ENCODE peak calls at places on chromosomes 12 and 14, in four cellular contexts. I is HepG2, P is stomach, B is suprapubic skin. H is an unnamed sample.

GRCh38 chr12:124684971-124685688 is 117.7 kb upstream of the NCOR2 start:
- DNase-seq in I (no peak), P (no peak), B (no peak), H (no peak)

GRCh38 chr14:53381879-53382278 is 228.8 kb upstream of the DDHD1 start:
- DNase-seq in I (no peak), P (no peak), B (no peak), H (no peak)

GRCh38 chr14:102554835-102555819 is 37.3 kb upstream of the RCOR1 start:
- DNase-seq in I (no peak), P (peak; percentile 53), B (no peak), H (no peak)

GRCh38 chr14:86654558-86655184 is 1124.7 kb downstream of the FLRT2 start:
- DNase-seq in I (peak; percentile 34), P (peak; percentile 80), B (no peak), H (no peak)

GRCh38 chr12:130764475-130765185 is 48.5 kb upstream of the RIMBP2 start:
- DNase-seq in I (no peak), P (no peak), B (no peak), H (no peak)

GRCh38 chr14:97946291-97946690 is 1149.1 kb downstream of the VRK1 start:
- DNase-seq in I (no peak), P (no peak), B (no peak), H (no peak)

GRCh38 chr14:73221945-73222344 is 15.4 kb upstream of the PAPLN start:
- DNase-seq in I (no peak), P (no peak), B (no peak), H (no peak)

GRCh38 chr14:99522934-99523660 is 41.9 kb downstream of the CCNK start:
- DNase-seq in I (no peak), P (no peak), B (no peak), H (no peak)

GRCh38 chr12:24977711-24978110 is 28.8 kb upstream of the BCAT1 start:
- DNase-seq in I (no peak), P (no peak), B (no peak), H (no peak)

GRCh38 chr14:54478621-54479215 is 10.1 kb downstream of the GMFB start:
- DNase-seq in I (no peak), P (no peak), B (no peak), H (no peak)

GRCh38 chr14:23160924-23161522 is 22.4 kb downstream of the SLC7A8 start:
- DNase-seq in I (no peak), P (peak; percentile 59), B (peak; percentile 68), H (peak; percentile 65)

GRCh38 chr12:57342207-57342691 is 88.6 kb downstream of the R3HDM2 start:
- DNase-seq in I (no peak), P (no peak), B (no peak), H (no peak)

GRCh38 chr12:88393017-88393767 is 187.1 kb downstream of the KITLG start:
- DNase-seq in I (peak; percentile 41), P (no peak), B (no peak), H (no peak)

GRCh38 chr12:107169200-107169599 is 75.9 kb upstream of the CRY1 start:
- DNase-seq in I (no peak), P (no peak), B (no peak), H (no peak)

GRCh38 chr12:81610955-81611889 is 147.9 kb downstream of the PPFIA2 start:
- DNase-seq in I (peak; percentile 28), P (no peak), B (no peak), H (no peak)

GRCh38 chr12:48027183-48028002 is 23.1 kb upstream of the COL2A1 start:
- DNase-seq in I (no peak), P (no peak), B (no peak), H (no peak)

GRCh38 chr14:65696801-65697200 is 284.3 kb downstream of the FUT8 start:
- DNase-seq in I (no peak), P (no peak), B (no peak), H (no peak)

GRCh38 chr12:51822956-51823355 is 25.6 kb downstream of the FIGNL2 start:
- DNase-seq in I (no peak), P (no peak), B (no peak), H (no peak)

GRCh38 chr12:9331218-9331626 is 123.0 kb upstream of the PZP start:
- DNase-seq in I (peak; percentile 44), P (peak; percentile 78), B (no peak), H (peak; percentile 39)

GRCh38 chr14:61179776-61180398 is 101.3 kb downstream of the TMEM30B start:
- DNase-seq in I (no peak), P (no peak), B (no peak), H (no peak)

GRCh38 chr12:49543914-49544815 is 5.3 kb downstream of the KCNH3 start:
- DNase-seq in I (no peak), P (no peak), B (no peak), H (no peak)

GRCh38 chr12:83472772-83473171 is 786.1 kb downstream of the TMTC2 start:
- DNase-seq in I (no peak), P (no peak), B (no peak), H (no peak)

GRCh38 chr12:124240493-124240892 is 54.4 kb upstream of the RFLNA start:
- DNase-seq in I (no peak), P (no peak), B (no peak), H (no peak)

GRCh38 chr12:2652011-2652400 is 142.8 kb upstream of the FKBP4 start:
- DNase-seq in I (no peak), P (no peak), B (no peak), H (no peak)

GRCh38 chr14:95466506-95466905 is 49.9 kb downstream of the SYNE3 start:
- DNase-seq in I (no peak), P (no peak), B (no peak), H (no peak)

GRCh38 chr12:79156846-79157463 is 292.4 kb downstream of the SYT1 start:
- DNase-seq in I (no peak), P (no peak), B (no peak), H (no peak)

GRCh38 chr12:124673881-124674617 is 106.6 kb upstream of the NCOR2 start:
- DNase-seq in I (no peak), P (no peak), B (no peak), H (no peak)

GRCh38 chr12:5213990-5214389 is 170.3 kb downstream of the KCNA5 start:
- DNase-seq in I (peak; percentile 14), P (no peak), B (no peak), H (no peak)

GRCh38 chr12:148676-149416 is 65.1 kb downstream of the SLC6A12 start:
- DNase-seq in I (no peak), P (no peak), B (no peak), H (no peak)

GRCh38 chr14:78606111-78606510 is 435.9 kb downstream of the NRXN3 start:
- DNase-seq in I (no peak), P (no peak), B (no peak), H (no peak)

GRCh38 chr12:57810450-57810849 is 8.1 kb downstream of the AVIL start:
- DNase-seq in I (no peak), P (no peak), B (no peak), H (no peak)

GRCh38 chr14:105897725-105898113 is 371.3 kb downstream of the TMEM121 start:
- DNase-seq in I (no peak), P (no peak), B (no peak), H (no peak)

GRCh38 chr12:76455582-76456345 is 103.8 kb downstream of the OSBPL8 start:
- DNase-seq in I (peak; percentile 62), P (no peak), B (no peak), H (no peak)

GRCh38 chr12:52052471-52053186 is 1.4 kb downstream of the NR4A1 start:
- DNase-seq in I (no peak), P (peak; percentile 77), B (no peak), H (peak; percentile 65)

GRCh38 chr12:130396667-130397066 is 59.0 kb downstream of the PIWIL1 start:
- DNase-seq in I (no peak), P (no peak), B (no peak), H (no peak)

GRCh38 chr14:24443053-24443683 is 592 bp upstream of the SDR39U1 start:
- DNase-seq in I (no peak), P (no peak), B (no peak), H (no peak)
- TF ChIP-seq POLR2A in I (no peak), P (no peak), B (no peak), H (no peak)

GRCh38 chr12:12247584-12247983 is 19.3 kb downstream of the LRP6 start:
- DNase-seq in I (no peak), P (no peak), B (no peak), H (no peak)
- H3K4me1 ChIP-seq in I (peaks cover 40% of the 10 kb centered on the region), P (no peaks in the 10 kb centered on the region), B (no peaks in the 10 kb centered on the region), H (no peaks in the 10 kb centered on the region)

DNA sequence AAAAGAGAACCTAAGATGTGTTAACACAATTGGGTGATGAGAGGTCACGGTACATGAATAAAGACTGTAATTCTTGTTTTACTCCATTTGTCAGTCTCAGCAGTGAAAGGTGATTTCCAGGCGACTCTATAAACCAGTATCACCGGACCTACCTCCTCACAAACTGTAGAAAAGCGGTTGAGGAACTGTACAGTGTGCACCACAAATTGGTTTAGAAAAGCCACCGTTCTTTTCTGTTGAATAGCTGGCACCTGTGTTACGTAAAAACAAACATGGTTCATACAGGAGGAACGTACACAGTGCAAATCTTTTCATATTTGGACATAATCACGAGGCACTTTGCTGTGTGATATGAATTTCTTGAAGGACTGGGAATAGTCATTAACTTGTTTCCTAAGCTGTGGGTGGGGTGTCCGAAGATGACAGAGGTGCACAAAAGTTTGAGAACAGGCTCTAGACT is 665 bp downstream of the WASHC3 start:
- DNase-seq in I (peak; percentile 12), P (no peak), B (no peak), H (no peak)
- TF ChIP-seq POLR2A in I (no peak), P (no peak), B (no peak), H (no peak)

GRCh38 chr12:65891987-65892481 is 67.8 kb downstream of the HMGA2 start:
- DNase-seq in I (no peak), P (peak; percentile 55), B (peak; percentile 91), H (peak; percentile 56)
- H3K4me1 ChIP-seq in I (peaks cover 91% of the 10 kb centered on the region), P (peaks cover 30% of the 10 kb centered on the region), B (peaks cover 21% of the 10 kb centered on the region), H (peaks cover 7% of the 10 kb centered on the region)

DNA sequence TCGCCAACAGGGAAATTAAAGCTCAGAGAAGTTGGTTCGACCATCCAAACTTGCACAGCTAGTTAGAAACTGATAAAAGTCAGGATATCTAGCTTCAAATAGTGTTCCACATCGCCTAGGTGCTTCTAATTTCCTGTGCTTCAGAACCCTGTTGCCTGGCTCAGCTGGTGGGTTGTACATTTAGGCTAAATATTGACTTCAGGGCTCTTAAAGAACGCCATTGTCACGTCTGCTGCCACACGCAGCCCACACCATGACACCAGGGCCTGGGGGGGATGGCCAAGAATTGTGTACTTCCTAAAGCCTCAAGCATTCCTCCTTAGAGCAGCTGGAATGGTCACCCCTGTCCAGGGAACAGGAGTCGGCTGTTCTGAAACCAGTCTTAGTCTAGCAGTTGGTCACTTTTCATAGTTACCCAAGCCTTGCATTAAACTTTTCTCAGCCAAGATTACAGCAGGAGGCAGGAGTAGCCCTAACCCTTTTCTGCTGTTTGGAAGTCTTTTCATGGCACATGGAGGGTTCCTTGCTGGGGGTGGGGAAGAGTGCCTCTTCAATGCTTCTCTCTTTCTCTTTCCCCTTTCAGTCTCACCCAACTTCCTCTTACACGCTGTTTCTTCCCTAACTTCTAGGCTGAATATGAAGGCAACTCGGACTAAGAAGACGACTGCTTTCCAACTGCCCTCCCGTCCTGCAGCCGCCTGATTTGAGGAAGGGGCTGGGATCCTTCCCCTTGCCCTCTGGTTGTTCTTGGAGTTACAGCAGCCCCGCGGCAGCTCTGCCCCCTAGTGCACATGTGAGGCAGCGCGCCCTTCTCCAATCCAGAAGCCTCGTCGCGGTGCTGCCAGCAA is 17.1 kb downstream of the FOS start:
- DNase-seq in I (no peak), P (peak; percentile 87), B (peak; percentile 92), H (peak; percentile 87)
- TF ChIP-seq POLR2A in I (no peak), P (no peak), B (peak; percentile 19), H (peak; percentile 14)

GRCh38 chr12:11689591-11690158 is 40.2 kb downstream of the ETV6 start:
- DNase-seq in I (no peak), P (no peak), B (no peak), H (no peak)
- H3K4me1 ChIP-seq in I (peaks cover 27% of the 10 kb centered on the region), P (peaks cover 89% of the 10 kb centered on the region), B (peaks cover 30% of the 10 kb centered on the region), H (no peaks in the 10 kb centered on the region)

H was measured in breast epithelium.